ENCODE peak calls at places on chromosomes 16 and 17, in ten cellular contexts. E, T, B, W, J, I, V, L, P and Z are unnamed samples.
A peak's percentile ranks its signal among the peaks of the same experiment; 100 is the strongest.

GRCh38 chr17:8436169-8436932 is 667 bp downstream of the NDEL1 start:
- DNase-seq in B (peak; percentile 82), W (peak; percentile 82), I (peak; percentile 36), E (peak; percentile 49), T (peak; percentile 61), P (peak; percentile 33), V (no peak), J (no peak), L (peak; percentile 37), Z (peak; percentile 83)

GRCh38 chr17:40485851-40486512 is 15.4 kb downstream of the TNS4 start:
- DNase-seq in L (no peak), E (no peak), P (no peak), I (no peak), W (no peak), T (peak; percentile 100), V (no peak), B (no peak), J (no peak), Z (peak; percentile 79)

GRCh38 chr17:55314061-55314783 is 49.5 kb downstream of the HLF start:
- DNase-seq in T (no peak), W (no peak), L (no peak), B (no peak), J (no peak), I (no peak), V (no peak), P (no peak), E (no peak), Z (no peak)

GRCh38 chr17:55433029-55433628 is 11.5 kb upstream of the MMD start:
- DNase-seq in V (no peak), B (no peak), T (peak; percentile 56), E (no peak), J (no peak), W (no peak), I (no peak), L (no peak), P (no peak), Z (no peak)

GRCh38 chr16:73010150-73010676 is 37.7 kb downstream of the ZFHX3 start:
- DNase-seq in V (no peak), J (no peak), E (no peak), L (no peak), B (no peak), T (no peak), P (no peak), I (no peak), W (no peak), Z (peak; percentile 55)

GRCh38 chr16:35747658-35748455 is 2288.4 kb downstream of the TP53TG3F start:
- DNase-seq in W (no peak), T (no peak), I (no peak), J (no peak), B (no peak), V (no peak), P (no peak), L (no peak), E (no peak), Z (no peak)

GRCh38 chr17:15262291-15263205 is 2.6 kb downstream of the PMP22 start:
- DNase-seq in I (peak; percentile 68), T (peak; percentile 89), E (no peak), W (peak; percentile 61), V (no peak), P (no peak), B (peak; percentile 57), L (peak; percentile 27), J (peak; percentile 28), Z (peak; percentile 94)

GRCh38 chr17:41176744-41177387 is 1.2 kb downstream of the KRTAP4-2 start:
- DNase-seq in J (no peak), P (no peak), L (no peak), T (no peak), B (no peak), E (no peak), V (no peak), I (no peak), W (no peak), Z (no peak)

GRCh38 chr17:13562271-13562800 is 39.4 kb downstream of the HS3ST3A1 start:
- DNase-seq in E (no peak), V (no peak), P (no peak), T (peak; percentile 95), W (no peak), L (no peak), J (no peak), B (no peak), I (no peak), Z (no peak)

GRCh38 chr17:17348872-17349723 is 45.9 kb downstream of the NT5M start:
- DNase-seq in B (no peak), J (no peak), E (no peak), L (no peak), W (no peak), V (no peak), I (no peak), T (no peak), P (no peak), Z (no peak)

GRCh38 chr17:36673637-36674277 is 72.4 kb downstream of the MRM1 start:
- DNase-seq in W (no peak), L (no peak), B (no peak), T (no peak), P (no peak), J (no peak), V (no peak), E (no peak), I (no peak), Z (no peak)

GRCh38 chr17:73069846-73070245 is 22.6 kb downstream of the SLC39A11 start:
- DNase-seq in T (no peak), V (no peak), E (no peak), J (no peak), I (no peak), P (no peak), L (no peak), B (no peak), W (no peak), Z (no peak)

GRCh38 chr16:568401-569258 is 1.1 kb upstream of the PIGQ start:
- DNase-seq in J (no peak), V (no peak), E (no peak), B (no peak), W (no peak), T (no peak), I (no peak), L (no peak), P (no peak), Z (no peak)

GRCh38 chr16:68286153-68287074 is 22.1 kb downstream of the SLC7A6 start:
- DNase-seq in J (no peak), W (no peak), I (no peak), V (no peak), T (no peak), E (no peak), P (no peak), B (no peak), L (no peak), Z (no peak)

GRCh38 chr16:22328081-22328725 is 31.0 kb downstream of the POLR3E start:
- DNase-seq in P (no peak), J (no peak), V (no peak), E (no peak), B (no peak), I (no peak), L (no peak), T (no peak), W (no peak), Z (no peak)

GRCh38 chr17:38544839-38545209 is 60.9 kb downstream of the SRCIN1 start:
- DNase-seq in J (no peak), I (no peak), L (no peak), T (no peak), E (no peak), P (no peak), B (no peak), W (no peak), V (no peak), Z (no peak)

GRCh38 chr16:892536-893255 is 78.1 kb downstream of the LMF1 start:
- DNase-seq in I (no peak), E (no peak), W (peak; percentile 32), L (no peak), V (no peak), B (peak; percentile 60), P (no peak), J (no peak), T (no peak), Z (no peak)

GRCh38 chr16:3696425-3697218 is 20.7 kb downstream of the TRAP1 start:
- DNase-seq in I (no peak), V (no peak), E (no peak), P (no peak), W (no peak), J (no peak), T (peak; percentile 79), B (no peak), L (no peak), Z (no peak)

GRCh38 chr17:30031214-30031869 is 85.3 kb upstream of the NSRP1 start:
- DNase-seq in V (no peak), P (no peak), L (no peak), E (no peak), B (no peak), J (no peak), W (no peak), T (no peak), I (no peak), Z (no peak)